ENCODE peak calls at places on chromosomes 3 and 15, in eight cellular contexts. T is A549; E is AG04450; Q is body of pancreas; F is CD8-positive, alpha-beta T cell; O is lung; G is left ventricle myocardium inferior; N is brain microvascular endothelial cell. V is an unnamed sample.

GRCh38 chr3:177835008-177835407 is 637.7 kb upstream of the TBL1XR1 start:
- DNase-seq in T (peak; percentile 13), E (peak; percentile 80), Q (no peak), F (no peak), O (no peak), G (no peak), N (peak; percentile 90), V (peak; percentile 93)

GRCh38 chr3:177410734-177411133 is 213.5 kb upstream of the TBL1XR1 start:
- DNase-seq in T (no peak), E (no peak), Q (peak; percentile 78), F (no peak), O (peak; percentile 32), G (no peak), N (no peak), V (no peak)

GRCh38 chr3:59685432-59685831 is 635.6 kb upstream of the CFAP20DC start:
- DNase-seq in T (no peak), E (no peak), Q (no peak), F (no peak), O (no peak), G (no peak), N (no peak), V (no peak)

GRCh38 chr3:58798312-58798711 is 131.7 kb upstream of the FAM3D start:
- DNase-seq in T (no peak), E (no peak), Q (no peak), F (no peak), O (no peak), G (no peak), N (no peak), V (no peak)

GRCh38 chr15:51869074-51869425 is 39.6 kb downstream of the TMOD3 start:
- DNase-seq in T (peak; percentile 95), E (peak; percentile 70), Q (no peak), F (no peak), O (no peak), G (no peak), N (peak; percentile 90), V (peak; percentile 83)

GRCh38 chr3:9914011-9914410 is 2.9 kb upstream of the IL17RC start:
- DNase-seq in T (no peak), E (no peak), Q (no peak), F (no peak), O (no peak), G (no peak), N (no peak), V (no peak)

GRCh38 chr3:112120485-112120836 is 12.6 kb downstream of the GCSAM start:
- DNase-seq in T (no peak), E (no peak), Q (no peak), F (no peak), O (no peak), G (no peak), N (no peak), V (no peak)

GRCh38 chr3:29977360-29977759 is 629.0 kb upstream of the TGFBR2 start:
- DNase-seq in T (no peak), E (no peak), Q (no peak), F (no peak), O (no peak), G (no peak), N (no peak), V (no peak)

GRCh38 chr15:59210186-59210585 is 3.5 kb downstream of the LDHAL6B start:
- DNase-seq in T (no peak), E (no peak), Q (no peak), F (no peak), O (no peak), G (no peak), N (no peak), V (no peak)

GRCh38 chr3:66485291-66485968 is 15.4 kb downstream of the LRIG1 start:
- DNase-seq in T (no peak), E (peak; percentile 90), Q (no peak), F (no peak), O (no peak), G (no peak), N (peak; percentile 87), V (no peak)

GRCh38 chr3:159165972-159166371 is 364.1 kb downstream of the MFSD1 start:
- DNase-seq in T (no peak), E (no peak), Q (no peak), F (no peak), O (no peak), G (no peak), N (no peak), V (no peak)

GRCh38 chr3:42317137-42317536 is 51.2 kb upstream of the CCK start:
- DNase-seq in T (no peak), E (no peak), Q (no peak), F (no peak), O (no peak), G (no peak), N (no peak), V (no peak)

GRCh38 chr3:171282041-171282440 is 178.2 kb downstream of the TNIK start:
- DNase-seq in T (no peak), E (no peak), Q (no peak), F (no peak), O (no peak), G (no peak), N (peak; percentile 75), V (no peak)

GRCh38 chr3:30201715-30202114 is 404.7 kb upstream of the TGFBR2 start:
- DNase-seq in T (no peak), E (no peak), Q (no peak), F (no peak), O (no peak), G (no peak), N (no peak), V (no peak)

GRCh38 chr3:182596673-182597410 is 196.5 kb upstream of the ATP11B start:
- DNase-seq in T (no peak), E (no peak), Q (no peak), F (no peak), O (no peak), G (no peak), N (no peak), V (no peak)

GRCh38 chr3:14947886-14948608 is 664 bp downstream of the NR2C2 start:
- DNase-seq in T (peak; percentile 97), E (peak; percentile 90), Q (peak; percentile 97), F (peak; percentile 95), O (peak; percentile 97), G (peak; percentile 96), N (peak; percentile 91), V (peak; percentile 97)
- TF ChIP-seq CTCF in T (no peak), E (no peak), Q (no peak), F (no peak), O (no peak), G (no peak), N (no peak), V (no peak)

DNA sequence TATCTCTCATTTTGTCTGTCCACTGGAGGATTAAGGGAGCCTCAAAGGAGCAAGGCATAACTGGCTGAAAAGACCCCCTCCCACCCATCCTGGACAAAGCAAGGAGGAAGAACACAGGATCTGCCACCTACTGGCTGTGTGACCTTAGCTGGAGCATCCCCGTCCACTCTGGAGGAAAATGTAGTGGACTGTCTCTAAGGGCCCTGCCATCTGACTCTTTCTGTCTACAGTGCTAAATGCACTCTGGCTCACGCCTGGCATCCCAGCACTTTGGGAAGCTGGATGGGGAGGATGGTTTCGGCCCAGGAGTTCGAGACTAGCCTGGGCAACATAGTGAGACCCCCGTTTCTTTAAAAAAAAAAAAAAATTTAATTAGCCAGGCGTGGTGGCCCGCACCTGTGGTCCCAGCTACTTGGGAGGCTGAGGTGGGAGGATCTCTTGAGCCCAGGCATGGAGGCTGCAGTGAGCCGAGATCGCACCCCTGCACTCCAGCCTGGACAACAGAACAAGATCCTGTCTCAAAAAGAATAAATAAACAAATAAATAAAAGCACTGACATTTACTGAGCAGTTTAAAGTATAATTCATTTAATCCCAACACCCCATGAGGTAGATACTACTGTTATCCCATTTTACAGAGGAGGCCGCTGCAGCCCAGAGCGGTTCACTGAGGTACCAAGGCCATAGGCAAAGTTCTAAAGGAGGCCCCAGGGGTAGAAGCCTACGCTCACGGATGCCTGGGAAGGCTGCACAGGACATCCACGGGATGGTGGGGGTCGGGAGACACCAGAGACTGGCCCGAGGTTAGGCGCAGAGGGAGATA is 1.1 kb downstream of the TBC1D2B start:
- DNase-seq in T (no peak), E (no peak), Q (no peak), F (no peak), O (no peak), G (no peak), N (no peak), V (no peak)
- H3K27ac ChIP-seq in T (peak overlapping the region; percentile 91), E (peak overlapping the region; percentile 94), Q (peak overlapping the region; percentile 92), F (peak overlapping the region; percentile 57), O (peak overlapping the region; percentile 54), G (peak overlapping the region; percentile 95), N (peak overlapping the region; percentile 90), V (peak overlapping the region; percentile 78)

DNA sequence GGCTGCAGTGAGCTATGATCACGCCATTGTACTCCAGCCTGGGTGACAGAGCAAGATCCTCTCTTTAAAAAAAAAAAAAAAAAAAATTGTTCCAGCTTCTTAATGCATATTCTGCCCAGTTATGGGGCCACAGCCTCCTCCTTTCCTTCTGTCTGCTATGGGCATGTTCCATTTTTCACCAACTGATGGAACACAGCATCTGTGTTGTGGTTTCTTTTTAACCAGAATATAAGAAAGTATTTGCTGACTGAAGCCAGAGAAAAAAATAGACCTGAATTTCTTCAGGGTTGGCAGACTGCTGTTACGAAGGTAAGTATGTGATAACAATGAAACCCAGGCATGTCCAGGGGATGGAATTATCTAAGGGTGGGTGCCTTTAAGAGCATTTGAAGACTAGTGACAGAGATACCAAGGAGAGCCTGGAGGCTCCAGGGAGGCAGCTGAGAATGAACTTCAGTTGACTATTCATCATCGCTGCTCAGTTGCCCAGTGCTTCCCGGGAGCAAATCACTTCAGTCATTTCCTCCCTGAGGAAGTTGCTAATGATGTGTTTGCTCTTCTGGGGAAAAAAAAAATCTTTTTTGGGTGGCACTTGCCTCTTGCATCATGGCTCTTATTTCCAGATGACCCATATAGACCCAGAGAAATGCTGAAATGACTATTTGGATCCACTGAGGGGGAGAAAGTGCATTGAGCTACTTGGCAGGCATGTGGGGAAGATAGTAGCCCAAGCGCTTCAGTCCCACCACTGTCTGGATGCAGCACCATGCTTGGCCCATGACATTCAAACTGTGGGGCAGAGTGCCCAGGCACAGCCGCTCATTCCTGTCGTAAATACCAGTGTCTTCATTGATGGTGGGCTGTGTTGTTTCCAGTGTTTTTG is 14.5 kb downstream of the NCBP2 start:
- DNase-seq in T (no peak), E (no peak), Q (no peak), F (no peak), O (no peak), G (no peak), N (no peak), V (peak; percentile 23)
- TF ChIP-seq CTCF in T (no peak), E (no peak), Q (no peak), F (no peak), O (no peak), G (no peak), N (no peak), V (no peak)

DNA sequence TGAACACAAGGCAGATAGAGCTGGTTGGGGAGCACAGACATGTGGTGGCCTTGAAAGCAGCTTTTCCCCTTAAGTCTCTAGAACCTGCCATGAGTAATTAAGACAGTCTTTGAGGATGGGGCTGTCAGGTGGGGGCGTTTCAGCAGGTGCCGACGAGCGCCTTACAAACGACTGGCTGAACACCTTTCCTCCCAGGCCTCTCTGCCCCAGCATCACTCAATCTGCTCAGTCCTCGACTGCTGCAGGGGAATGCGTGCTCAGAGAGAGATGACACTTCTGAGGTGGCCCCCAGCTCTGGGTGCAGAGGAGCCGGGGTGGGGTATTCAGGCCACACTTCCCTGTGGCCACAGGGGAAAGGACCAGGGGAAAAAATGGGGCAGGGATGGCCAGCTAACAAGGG is 8.1 kb upstream of the NCKIPSD start:
- DNase-seq in T (no peak), E (no peak), Q (no peak), F (no peak), O (no peak), G (no peak), N (no peak), V (no peak)
- H3K27ac ChIP-seq in T (no peak overlapping the region), E (no peak overlapping the region), Q (no peak overlapping the region), F (no peak overlapping the region), O (peak overlapping the region; percentile 80), G (peak overlapping the region; percentile 89), N (peak overlapping the region; percentile 95), V (no peak overlapping the region)